ENCODE peak calls at places on chromosomes 6 and 20, in nine cellular contexts. T is A172; S is NCI-H1930; X is EL; D is naive thymus-derived CD4-positive, alpha-beta T cell; F is H4; J is stomach; A is fibroblast of villous mesenchyme; E is activated CD8-positive, alpha-beta memory T cell treated with anti-CD3 and anti-CD28 coated beads for 4 hours. Z is an unnamed sample.

GRCh38 chr20:63107449-63108200 is 100.9 kb upstream of the BHLHE23 start:
- DNase-seq in E (no peak), D (no peak), F (no peak), A (no peak), X (no peak), J (no peak), S (no peak), T (no peak), Z (no peak)

GRCh38 chr6:20238688-20239587 is 26.7 kb upstream of the MBOAT1 start:
- DNase-seq in E (no peak), X (no peak), D (no peak), A (no peak), S (no peak), J (no peak), F (no peak), T (no peak), Z (no peak)

GRCh38 chr20:32045999-32046398 is 6.0 kb upstream of the HCK start:
- DNase-seq in S (no peak), F (no peak), X (no peak), E (no peak), A (no peak), T (no peak), J (no peak), D (no peak), Z (no peak)

GRCh38 chr20:62134735-62135231 is 8.4 kb downstream of the PSMA7 start:
- DNase-seq in X (no peak), F (no peak), T (no peak), J (peak), A (peak), S (no peak), D (no peak), E (no peak), Z (no peak)

GRCh38 chr6:16544006-16544405 is 217.3 kb downstream of the ATXN1 start:
- DNase-seq in X (no peak), F (no peak), A (peak), D (no peak), T (no peak), E (no peak), S (no peak), J (no peak), Z (no peak)

GRCh38 chr6:153069897-153070296 is 61.2 kb downstream of the RGS17 start:
- DNase-seq in T (no peak), X (no peak), E (no peak), F (no peak), D (no peak), A (no peak), J (no peak), S (no peak), Z (no peak)

GRCh38 chr20:50561379-50562078 is 51.3 kb downstream of the PTPN1 start:
- DNase-seq in E (peak), F (peak), T (peak), S (no peak), D (no peak), A (peak), J (no peak), X (peak), Z (no peak)

GRCh38 chr6:170450946-170451761 is 102.0 kb downstream of the PSMB1 start:
- DNase-seq in J (no peak), F (no peak), T (no peak), D (no peak), X (no peak), S (no peak), E (no peak), A (no peak), Z (no peak)

GRCh38 chr6:39314273-39314790 is at the start of gene KCNK17:
- DNase-seq in J (no peak), X (no peak), A (no peak), E (no peak), D (no peak), T (no peak), F (no peak), S (no peak), Z (peak)

GRCh38 chr6:87213364-87213763 is 58.0 kb downstream of the ZNF292 start:
- DNase-seq in D (no peak), F (no peak), S (no peak), T (no peak), J (no peak), E (no peak), X (no peak), A (no peak), Z (no peak)

GRCh38 chr6:163254341-163254835 is 160.1 kb upstream of the QKI start:
- DNase-seq in E (no peak), S (no peak), F (no peak), X (no peak), A (no peak), D (no peak), J (no peak), T (no peak), Z (no peak)

GRCh38 chr6:1970151-1970561 is 275.2 kb downstream of the GMDS start:
- DNase-seq in S (no peak), J (no peak), X (no peak), F (no peak), E (no peak), D (no peak), A (peak), T (no peak), Z (no peak)

GRCh38 chr6:129695373-129696027 is 14.5 kb downstream of the ARHGAP18 start:
- DNase-seq in D (no peak), T (no peak), A (no peak), F (no peak), S (no peak), X (no peak), J (no peak), E (no peak), Z (no peak)

GRCh38 chr6:44104661-44105060 is 22.6 kb downstream of the MRPL14 start:
- DNase-seq in E (no peak), T (no peak), J (no peak), F (no peak), D (no peak), S (no peak), X (peak), A (no peak), Z (no peak)

GRCh38 chr6:41565701-41566100 is 19.5 kb downstream of the FOXP4 start:
- DNase-seq in E (no peak), D (no peak), T (no peak), S (no peak), F (no peak), A (no peak), X (no peak), J (no peak), Z (no peak)

GRCh38 chr6:39821739-39822532 is 29.8 kb downstream of the DAAM2 start:
- DNase-seq in J (no peak), E (no peak), A (no peak), D (no peak), S (no peak), X (no peak), F (no peak), T (no peak), Z (no peak)

GRCh38 chr6:116218172-116218633 is 35.7 kb downstream of the TSPYL4 start:
- DNase-seq in S (no peak), J (no peak), D (no peak), X (peak), E (no peak), T (no peak), F (no peak), A (peak), Z (no peak)

GRCh38 chr20:44848254-44849015 is 37.1 kb upstream of the YWHAB start:
- DNase-seq in S (no peak), E (no peak), T (no peak), D (no peak), F (no peak), A (no peak), J (no peak), X (no peak), Z (no peak)

GRCh38 chr6:154991207-154991606 is 3.9 kb upstream of the TIAM2 start:
- DNase-seq in T (no peak), J (no peak), F (no peak), A (no peak), X (peak), D (no peak), E (no peak), S (no peak), Z (no peak)

GRCh38 chr6:109491207-109491938 is 8.4 kb upstream of the ZBTB24 start:
- DNase-seq in J (no peak), S (no peak), A (no peak), T (peak), D (no peak), E (no peak), X (no peak), F (peak), Z (peak)

GRCh38 chr6:38638941-38639497 is 710 bp downstream of the BTBD9 start:
- DNase-seq in S (no peak), J (peak), E (peak), D (peak), F (peak), T (peak), X (peak), A (peak), Z (peak)

GRCh38 chr6:34525431-34526175 is 30.5 kb downstream of the SPDEF start:
- DNase-seq in E (no peak), J (no peak), T (no peak), D (no peak), A (no peak), X (no peak), F (no peak), S (no peak), Z (no peak)

GRCh38 chr6:145044606-145045275 is 690.6 kb downstream of the EPM2A start:
- DNase-seq in S (no peak), D (no peak), T (peak), A (peak), X (peak), J (no peak), E (no peak), F (no peak), Z (no peak)

GRCh38 chr6:20827798-20828197 is 293.5 kb downstream of the CDKAL1 start:
- DNase-seq in X (no peak), J (no peak), A (peak), F (peak), S (no peak), D (no peak), T (no peak), E (no peak), Z (no peak)

GRCh38 chr20:50308166-50308512 is 117.5 kb downstream of the CEBPB start:
- DNase-seq in D (no peak), A (no peak), S (no peak), J (no peak), T (no peak), E (no peak), X (no peak), F (no peak), Z (no peak)

GRCh38 chr6:8085053-8085511 is 17.3 kb downstream of the EEF1E1 start:
- DNase-seq in A (peak), X (peak), S (no peak), E (no peak), F (peak), J (peak), D (no peak), T (peak), Z (no peak)

GRCh38 chr20:53028337-53029007 is 56.3 kb downstream of the TSHZ2 start:
- DNase-seq in A (no peak), T (peak), E (no peak), D (no peak), F (no peak), J (no peak), X (no peak), S (no peak), Z (no peak)

GRCh38 chr20:52490715-52491430 is 299.3 kb upstream of the ZFP64 start:
- DNase-seq in J (no peak), D (no peak), T (peak), X (peak), E (no peak), A (peak), S (no peak), F (peak), Z (no peak)

GRCh38 chr6:139926711-139927110 is 552.3 kb upstream of the CITED2 start:
- DNase-seq in X (peak), S (no peak), F (no peak), A (no peak), D (no peak), J (no peak), T (no peak), E (no peak), Z (no peak)

GRCh38 chr6:42745083-42745637 is 743 bp downstream of the TBCC start:
- DNase-seq in D (peak), T (peak), A (peak), F (no peak), X (peak), J (peak), S (no peak), E (no peak), Z (no peak)

GRCh38 chr20:49510562-49511117 is 28.2 kb upstream of the KCNB1 start:
- DNase-seq in T (peak), E (no peak), F (no peak), S (no peak), X (peak), J (no peak), A (peak), D (no peak), Z (no peak)

GRCh38 chr20:53750827-53751393 is 157.3 kb upstream of the ZNF217 start:
- DNase-seq in T (no peak), A (peak), X (peak), J (peak), D (no peak), E (no peak), F (no peak), S (no peak), Z (peak)

GRCh38 chr6:39806277-39806676 is 14.1 kb downstream of the DAAM2 start:
- DNase-seq in X (peak), T (no peak), A (peak), F (no peak), J (no peak), D (no peak), S (no peak), E (no peak), Z (no peak)

GRCh38 chr6:37674161-37674560 is 23.5 kb downstream of the MDGA1 start:
- DNase-seq in S (no peak), D (no peak), J (no peak), X (no peak), F (no peak), E (no peak), T (no peak), A (no peak), Z (no peak)

GRCh38 chr6:107740496-107741190 is 83.5 kb downstream of the SCML4 start:
- DNase-seq in D (peak), X (peak), A (no peak), F (no peak), T (no peak), E (no peak), J (no peak), S (no peak), Z (no peak)

GRCh38 chr6:56297022-56297995 is 49.9 kb upstream of the COL21A1 start:
- DNase-seq in S (no peak), F (no peak), J (no peak), A (no peak), X (peak), E (no peak), T (peak), D (no peak), Z (no peak)

GRCh38 chr6:32255212-32256153 is 31.6 kb upstream of the NOTCH4 start:
- DNase-seq in F (peak), A (peak), S (peak), J (peak), D (peak), E (peak), X (peak), T (peak), Z (no peak)

GRCh38 chr20:50730765-50731054 is 670 bp upstream of the PARD6B start:
- DNase-seq in D (no peak), F (no peak), E (no peak), J (no peak), S (no peak), A (no peak), T (no peak), X (peak), Z (no peak)

GRCh38 chr6:21949211-21949801 is 347.5 kb downstream of the PRL start:
- DNase-seq in E (no peak), F (no peak), X (no peak), J (no peak), D (no peak), T (no peak), S (no peak), A (no peak), Z (no peak)

Z was measured in Jurkat, Clone E6-1.